ENCODE peak calls at places on chromosome X, in ten cellular contexts. G is PC-3, B is transverse colon, C is Calu3, E is neural crest cell, L is epithelial cell of esophagus, Z is Peyer's patch, T is WTC11, N is dorsolateral prefrontal cortex, A is GM12864. S is an unnamed sample.

GRCh38 chrX:109635151-109635550 is 10.2 kb upstream of the KCNE5 start:
- DNase-seq in G (peak; percentile 39), B (no peak), C (peak; percentile 5), E (no peak), L (peak; percentile 24), Z (no peak), T (peak; percentile 9), N (no peak), A (no peak), S (no peak)

GRCh38 chrX:87160435-87161010 is 357.1 kb upstream of the KLHL4 start:
- DNase-seq in G (no peak), B (no peak), C (no peak), E (no peak), L (no peak), Z (no peak), T (no peak), N (no peak), A (no peak), S (no peak)

GRCh38 chrX:12791253-12792228 is at the start of gene PRPS2:
- DNase-seq in G (peak; percentile 51), B (peak; percentile 79), C (peak; percentile 74), E (peak; percentile 53), L (peak; percentile 44), Z (peak; percentile 69), T (peak; percentile 71), N (peak; percentile 40), A (no peak), S (peak; percentile 76)

GRCh38 chrX:133542476-133542875 is 127.2 kb upstream of the GPC4 start:
- DNase-seq in G (no peak), B (no peak), C (no peak), E (no peak), L (no peak), Z (no peak), T (no peak), N (no peak), A (no peak), S (no peak)

GRCh38 chrX:80334583-80334982 is 85.7 kb upstream of the TENT5D start:
- DNase-seq in G (no peak), B (no peak), C (no peak), E (no peak), L (no peak), Z (no peak), T (no peak), N (no peak), A (no peak), S (no peak)

GRCh38 chrX:113009005-113009404 is 168.4 kb upstream of the AMOT start:
- DNase-seq in G (no peak), B (no peak), C (no peak), E (no peak), L (no peak), Z (no peak), T (no peak), N (no peak), A (no peak), S (no peak)

GRCh38 chrX:20217279-20217678 is 49.4 kb downstream of the RPS6KA3 start:
- DNase-seq in G (peak; percentile 84), B (no peak), C (no peak), E (no peak), L (peak; percentile 68), Z (no peak), T (no peak), N (no peak), A (no peak), S (no peak)

GRCh38 chrX:46381630-46382029 is 163.6 kb downstream of the ZNF674 start:
- DNase-seq in G (peak; percentile 46), B (peak; percentile 12), C (peak; percentile 53), E (peak; percentile 10), L (peak; percentile 35), Z (no peak), T (peak; percentile 30), N (no peak), A (peak; percentile 0), S (no peak)

GRCh38 chrX:54089191-54089590 is 44.9 kb upstream of the PHF8 start:
- DNase-seq in G (no peak), B (no peak), C (no peak), E (no peak), L (no peak), Z (no peak), T (no peak), N (no peak), A (no peak), S (no peak)

GRCh38 chrX:13716905-13717304 is 17.5 kb downstream of the TRAPPC2 start:
- DNase-seq in G (no peak), B (peak; percentile 14), C (no peak), E (no peak), L (no peak), Z (peak; percentile 54), T (no peak), N (no peak), A (no peak), S (no peak)

GRCh38 chrX:3526749-3527148 is 180.3 kb upstream of the MXRA5 start:
- DNase-seq in G (no peak), B (no peak), C (no peak), E (no peak), L (no peak), Z (no peak), T (no peak), N (no peak), A (no peak), S (no peak)

GRCh38 chrX:49041683-49042529 is 1.3 kb downstream of the TFE3 start:
- DNase-seq in G (peak; percentile 60), B (no peak), C (no peak), E (no peak), L (peak; percentile 65), Z (no peak), T (no peak), N (no peak), A (no peak), S (no peak)

GRCh38 chrX:47283015-47283771 is 50.4 kb downstream of the USP11 start:
- DNase-seq in G (no peak), B (no peak), C (no peak), E (peak; percentile 32), L (peak; percentile 37), Z (no peak), T (no peak), N (peak; percentile 50), A (no peak), S (no peak)

DNA sequence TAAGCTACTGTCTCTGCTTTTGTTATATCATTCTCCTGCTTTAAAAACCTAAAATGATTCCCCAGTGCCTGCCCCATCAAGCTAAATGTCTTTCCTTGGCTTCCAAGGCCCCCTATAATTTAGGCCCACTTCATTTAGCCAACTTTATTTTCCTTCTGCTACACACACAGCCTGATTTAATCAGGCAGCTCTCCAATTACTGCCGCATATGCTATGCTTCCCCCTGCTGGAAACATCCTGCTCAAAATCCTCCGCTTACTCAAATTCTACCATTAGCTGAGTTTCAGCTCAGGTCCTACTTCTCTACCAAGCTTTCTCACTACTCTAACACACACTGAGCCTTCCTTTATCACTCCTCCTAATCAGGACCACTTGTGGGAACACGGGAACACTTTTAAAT is 17.0 kb downstream of the LAMP2 start:
- DNase-seq in G (peak; percentile 36), B (no peak), C (no peak), E (no peak), L (peak; percentile 30), Z (no peak), T (peak; percentile 13), N (no peak), A (no peak), S (no peak)
- TF ChIP-seq CTCF in G (peak; percentile 51), B (no peak), C (no peak), E (peak; percentile 49), L (peak; percentile 51), Z (peak; percentile 9), T (no peak), N (peak; percentile 30), A (peak; percentile 13), S (no peak)

GRCh38 chrX:9560219-9560618 is 95.4 kb downstream of the TBL1X start:
- DNase-seq in G (no peak), B (no peak), C (no peak), E (no peak), L (no peak), Z (no peak), T (no peak), N (peak; percentile 46), A (no peak), S (no peak)

GRCh38 chrX:9569875-9570274 is 105.0 kb downstream of the TBL1X start:
- DNase-seq in G (no peak), B (no peak), C (no peak), E (no peak), L (no peak), Z (no peak), T (no peak), N (no peak), A (no peak), S (no peak)

GRCh38 chrX:9561199-9561598 is 96.3 kb downstream of the TBL1X start:
- DNase-seq in G (no peak), B (no peak), C (no peak), E (no peak), L (no peak), Z (no peak), T (no peak), N (no peak), A (no peak), S (no peak)

GRCh38 chrX:9562851-9563250 is 98.0 kb downstream of the TBL1X start:
- DNase-seq in G (peak; percentile 56), B (no peak), C (peak; percentile 30), E (no peak), L (peak; percentile 45), Z (no peak), T (no peak), N (no peak), A (no peak), S (no peak)

GRCh38 chrX:9566150-9566621 is 101.3 kb downstream of the TBL1X start:
- DNase-seq in G (peak; percentile 92), B (peak; percentile 51), C (peak; percentile 50), E (no peak), L (peak; percentile 81), Z (no peak), T (no peak), N (peak; percentile 64), A (no peak), S (no peak)
- TF ChIP-seq CTCF in G (peak; percentile 33), B (no peak), C (no peak), E (no peak), L (no peak), Z (peak; percentile 19), T (no peak), N (no peak), A (no peak), S (no peak)

GRCh38 chrX:153590961-153591956 is 7.7 kb downstream of the CCNQ start:
- DNase-seq in G (no peak), B (peak; percentile 35), C (no peak), E (no peak), L (no peak), Z (no peak), T (no peak), N (no peak), A (no peak), S (no peak)
- TF ChIP-seq CTCF in G (no peak), B (no peak), C (no peak), E (no peak), L (no peak), Z (no peak), T (no peak), N (no peak), A (no peak), S (no peak)

DNA sequence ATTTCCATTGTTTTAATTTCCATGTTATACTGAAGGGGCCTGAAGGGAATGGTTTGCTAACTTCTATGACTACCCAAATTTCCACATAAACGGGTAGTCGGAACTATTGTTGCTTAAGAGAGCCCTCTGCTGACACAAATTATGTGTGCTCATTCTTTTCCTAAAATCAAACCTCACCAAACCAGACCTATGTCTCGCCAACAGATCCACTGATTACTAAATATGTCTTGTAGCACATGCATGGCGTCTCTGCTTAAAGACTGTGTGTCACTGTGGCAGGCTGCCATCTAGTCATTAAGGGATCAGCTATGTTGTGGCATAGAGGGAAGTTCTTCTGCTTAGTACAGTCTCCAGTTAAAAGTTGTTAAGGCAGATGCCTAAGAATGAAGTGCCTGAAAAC is 25.1 kb downstream of the PIR start:
- DNase-seq in G (peak; percentile 64), B (peak; percentile 12), C (no peak), E (no peak), L (peak; percentile 84), Z (no peak), T (no peak), N (no peak), A (no peak), S (no peak)
- TF ChIP-seq CTCF in G (peak; percentile 57), B (peak; percentile 25), C (no peak), E (peak; percentile 61), L (peak; percentile 32), Z (peak; percentile 29), T (no peak), N (peak; percentile 34), A (peak; percentile 33), S (peak; percentile 33)